ENCODE peak calls at places on chromosomes 13 and 19, in four cellular contexts. One of them, this sample, is unnamed.

GRCh38 chr13:75357576-75358295 is 124.2 kb downstream of the TBC1D4 start:
- DNase-seq in T follicular helper cell: peak; percentile 33
- DNase-seq in central memory CD8-positive, alpha-beta T cell: no peak
- DNase-seq in SW480: peak; percentile 41
- DNase-seq in this sample: peak; percentile 18

GRCh38 chr13:91739751-91740150 is 341.3 kb downstream of the GPC5 start:
- DNase-seq in T follicular helper cell: no peak
- DNase-seq in central memory CD8-positive, alpha-beta T cell: no peak
- DNase-seq in SW480: no peak
- DNase-seq in this sample: no peak

GRCh38 chr13:99269627-99270252 is 11.6 kb upstream of the GPR18 start:
- DNase-seq in SW480: peak; percentile 60
- DNase-seq in T follicular helper cell: peak; percentile 19
- DNase-seq in central memory CD8-positive, alpha-beta T cell: no peak
- DNase-seq in this sample: no peak

GRCh38 chr13:25922373-25922772 is 129.4 kb downstream of the SHISA2 start:
- DNase-seq in central memory CD8-positive, alpha-beta T cell: no peak
- DNase-seq in T follicular helper cell: no peak
- DNase-seq in SW480: no peak
- DNase-seq in this sample: no peak

GRCh38 chr13:32650705-32651311 is 64.6 kb downstream of the PDS5B start:
- DNase-seq in T follicular helper cell: peak; percentile 26
- DNase-seq in central memory CD8-positive, alpha-beta T cell: peak; percentile 24
- DNase-seq in SW480: peak; percentile 59
- DNase-seq in this sample: peak; percentile 17

GRCh38 chr13:110341445-110342247 is 34.6 kb downstream of the COL4A2 start:
- DNase-seq in T follicular helper cell: no peak
- DNase-seq in SW480: no peak
- DNase-seq in central memory CD8-positive, alpha-beta T cell: no peak
- DNase-seq in this sample: no peak

GRCh38 chr13:101520672-101521071 is 68.2 kb downstream of the ITGBL1 start:
- DNase-seq in SW480: peak; percentile 8
- DNase-seq in T follicular helper cell: no peak
- DNase-seq in central memory CD8-positive, alpha-beta T cell: no peak
- DNase-seq in this sample: no peak

GRCh38 chr19:16678498-16678897 is 17.6 kb downstream of the TMEM38A start:
- DNase-seq in central memory CD8-positive, alpha-beta T cell: no peak
- DNase-seq in T follicular helper cell: no peak
- DNase-seq in SW480: no peak
- DNase-seq in this sample: no peak

GRCh38 chr13:26017932-26018690 is 33.7 kb downstream of the SHISA2 start:
- DNase-seq in T follicular helper cell: no peak
- DNase-seq in SW480: no peak
- DNase-seq in central memory CD8-positive, alpha-beta T cell: no peak
- DNase-seq in this sample: no peak

GRCh38 chr19:46391296-46392251 is 21.8 kb downstream of the CCDC8 start:
- DNase-seq in central memory CD8-positive, alpha-beta T cell: no peak
- DNase-seq in T follicular helper cell: no peak
- DNase-seq in SW480: no peak
- DNase-seq in this sample: no peak

GRCh38 chr19:39890755-39891551 is 43.5 kb downstream of the FCGBP start:
- DNase-seq in T follicular helper cell: no peak
- DNase-seq in central memory CD8-positive, alpha-beta T cell: peak; percentile 8
- DNase-seq in SW480: no peak
- DNase-seq in this sample: no peak

GRCh38 chr19:40465025-40465780 is at the start of gene BLVRB:
- DNase-seq in central memory CD8-positive, alpha-beta T cell: peak; percentile 51
- DNase-seq in SW480: peak; percentile 92
- DNase-seq in T follicular helper cell: no peak
- DNase-seq in this sample: peak; percentile 21

GRCh38 chr19:27865927-27866777 is 1346.8 kb downstream of the UQCRFS1 start:
- DNase-seq in central memory CD8-positive, alpha-beta T cell: no peak
- DNase-seq in T follicular helper cell: no peak
- DNase-seq in SW480: peak; percentile 88
- DNase-seq in this sample: no peak

GRCh38 chr13:33110713-33111413 is 94.6 kb downstream of the KL start:
- DNase-seq in T follicular helper cell: no peak
- DNase-seq in SW480: no peak
- DNase-seq in central memory CD8-positive, alpha-beta T cell: no peak
- DNase-seq in this sample: no peak

GRCh38 chr13:33953781-33954180 is 135.8 kb downstream of the RFC3 start:
- DNase-seq in central memory CD8-positive, alpha-beta T cell: no peak
- DNase-seq in SW480: no peak
- DNase-seq in T follicular helper cell: no peak
- DNase-seq in this sample: no peak

GRCh38 chr19:51111606-51112005 is 3.4 kb upstream of the CTU1 start:
- DNase-seq in T follicular helper cell: no peak
- DNase-seq in central memory CD8-positive, alpha-beta T cell: no peak
- DNase-seq in SW480: peak; percentile 67
- DNase-seq in this sample: no peak

GRCh38 chr19:4083677-4084546 is 17.2 kb upstream of the ZBTB7A start:
- DNase-seq in central memory CD8-positive, alpha-beta T cell: peak; percentile 42
- DNase-seq in T follicular helper cell: no peak
- DNase-seq in SW480: no peak
- DNase-seq in this sample: no peak

GRCh38 chr19:4097501-4097900 is 26.4 kb downstream of the MAP2K2 start:
- DNase-seq in SW480: no peak
- DNase-seq in central memory CD8-positive, alpha-beta T cell: no peak
- DNase-seq in T follicular helper cell: no peak
- DNase-seq in this sample: no peak

GRCh38 chr19:44752816-44753618 is 4.5 kb downstream of the BCL3 start:
- DNase-seq in SW480: peak; percentile 91
- DNase-seq in central memory CD8-positive, alpha-beta T cell: peak; percentile 96
- DNase-seq in T follicular helper cell: peak; percentile 92
- DNase-seq in this sample: peak; percentile 93

GRCh38 chr19:51354103-51354741 is 12.0 kb downstream of the ETFB start:
- DNase-seq in T follicular helper cell: no peak
- DNase-seq in central memory CD8-positive, alpha-beta T cell: no peak
- DNase-seq in SW480: no peak
- DNase-seq in this sample: no peak

GRCh38 chr19:55460670-55461258 is 678 bp downstream of the ISOC2 start:
- DNase-seq in SW480: peak; percentile 57
- DNase-seq in central memory CD8-positive, alpha-beta T cell: no peak
- DNase-seq in T follicular helper cell: no peak
- DNase-seq in this sample: no peak

GRCh38 chr19:49502866-49503581 is 6.8 kb downstream of the RPS11 start:
- DNase-seq in central memory CD8-positive, alpha-beta T cell: peak; percentile 48
- DNase-seq in SW480: peak; percentile 83
- DNase-seq in T follicular helper cell: peak; percentile 41
- DNase-seq in this sample: peak; percentile 39

GRCh38 chr13:39600766-39601165 is 2.2 kb downstream of the LHFPL6 start:
- DNase-seq in central memory CD8-positive, alpha-beta T cell: no peak
- DNase-seq in SW480: no peak
- DNase-seq in T follicular helper cell: no peak
- DNase-seq in this sample: no peak

GRCh38 chr13:109274188-109274821 is 512.1 kb downstream of the IRS2 start:
- DNase-seq in T follicular helper cell: no peak
- DNase-seq in central memory CD8-positive, alpha-beta T cell: no peak
- DNase-seq in SW480: peak; percentile 75
- DNase-seq in this sample: no peak

GRCh38 chr19:40763963-40764362 is 11.4 kb upstream of the MIA start:
- DNase-seq in central memory CD8-positive, alpha-beta T cell: no peak
- DNase-seq in SW480: no peak
- DNase-seq in T follicular helper cell: no peak
- DNase-seq in this sample: no peak

GRCh38 chr13:20369886-20370361 is 137.8 kb upstream of the GJB6 start:
- DNase-seq in SW480: no peak
- DNase-seq in central memory CD8-positive, alpha-beta T cell: no peak
- DNase-seq in T follicular helper cell: no peak
- DNase-seq in this sample: no peak

This sample was measured in effector memory CD4-positive, alpha-beta T cell.